ENCODE peak calls at places on chromosome 6, in five cellular contexts. A, I, D, M and F are unnamed samples.
A peak's percentile ranks its signal among the peaks of the same experiment; 100 is the strongest.

GRCh38 chr6:30960907-30961673 is 20.3 kb downstream of the MUCL3 start:
- DNase-seq in I (peak; percentile 50), M (no peak), D (peak; percentile 44), A (peak; percentile 17), F (no peak)

GRCh38 chr6:4133941-4134838 is 1.2 kb downstream of the ECI2 start:
- DNase-seq in I (peak; percentile 38), D (no peak), M (peak; percentile 26), A (peak; percentile 25), F (no peak)

GRCh38 chr6:159100011-159100788 is 55.4 kb upstream of the TAGAP start:
- DNase-seq in I (peak; percentile 17), A (no peak), M (no peak), D (no peak), F (peak; percentile 62)

GRCh38 chr6:160362556-160362955 is 14.4 kb downstream of the SLC22A3 start:
- DNase-seq in I (no peak), M (no peak), A (no peak), D (no peak), F (no peak)

GRCh38 chr6:14944593-14944992 is 301.3 kb upstream of the JARID2 start:
- DNase-seq in A (no peak), D (no peak), M (peak; percentile 27), I (peak; percentile 10), F (no peak)

GRCh38 chr6:39934060-39934757 is at the start of gene MOCS1:
- DNase-seq in A (peak; percentile 75), D (peak; percentile 78), I (peak; percentile 58), M (peak; percentile 78), F (no peak)

GRCh38 chr6:132198896-132199295 is 202.4 kb downstream of the MOXD1 start:
- DNase-seq in D (no peak), A (peak; percentile 89), I (peak; percentile 76), M (no peak), F (no peak)

GRCh38 chr6:159444073-159444472 is 249.0 kb downstream of the SOD2 start:
- DNase-seq in A (no peak), M (no peak), I (no peak), D (no peak), F (peak; percentile 8)

GRCh38 chr6:153949606-153950005 is 89.4 kb upstream of the OPRM1 start:
- DNase-seq in I (no peak), D (no peak), A (no peak), M (no peak), F (no peak)

GRCh38 chr6:99297415-99297814 is 52.1 kb downstream of the FAXC start:
- DNase-seq in D (no peak), M (no peak), I (no peak), A (no peak), F (no peak)

GRCh38 chr6:149236584-149236983 is 80.9 kb upstream of the TAB2 start:
- DNase-seq in D (no peak), I (peak; percentile 85), A (peak; percentile 57), M (no peak), F (no peak)

GRCh38 chr6:142694054-142694453 is 250.9 kb downstream of the HIVEP2 start:
- DNase-seq in I (peak; percentile 42), A (no peak), M (no peak), D (no peak), F (no peak)

GRCh38 chr6:154732538-154732823 is 735 bp upstream of the SCAF8 start:
- DNase-seq in I (no peak), A (no peak), M (peak; percentile 38), D (no peak), F (no peak)

GRCh38 chr6:42368156-42368555 is 83.6 kb downstream of the TRERF1 start:
- DNase-seq in D (no peak), A (no peak), M (no peak), I (no peak), F (no peak)

GRCh38 chr6:128335963-128336362 is 184.4 kb downstream of the PTPRK start:
- DNase-seq in A (no peak), M (no peak), D (no peak), I (peak; percentile 26), F (no peak)

GRCh38 chr6:44000164-44000842 is 126.9 kb downstream of the MRPL14 start:
- DNase-seq in A (peak; percentile 51), I (no peak), D (peak; percentile 88), M (no peak), F (no peak)

GRCh38 chr6:2579789-2580570 is 170.7 kb downstream of the MYLK4 start:
- DNase-seq in A (no peak), I (no peak), M (no peak), D (no peak), F (no peak)

GRCh38 chr6:7473805-7474329 is 67.6 kb upstream of the DSP start:
- DNase-seq in A (no peak), D (no peak), M (no peak), I (no peak), F (no peak)

GRCh38 chr6:142361765-142362540 is 60.1 kb downstream of the ADGRG6 start:
- DNase-seq in I (peak; percentile 83), M (no peak), A (peak; percentile 77), D (no peak), F (no peak)

GRCh38 chr6:107488875-107489635 is 862 bp upstream of the SOBP start:
- DNase-seq in D (no peak), I (peak; percentile 15), M (peak; percentile 28), A (peak; percentile 37), F (peak; percentile 89)

GRCh38 chr6:75317503-75318206 is 33.1 kb upstream of the TMEM30A start:
- DNase-seq in A (no peak), I (peak; percentile 75), M (no peak), D (no peak), F (no peak)

GRCh38 chr6:79421707-79422484 is 115.3 kb downstream of the LCA5 start:
- DNase-seq in I (peak; percentile 98), D (no peak), M (peak; percentile 38), A (peak; percentile 99), F (no peak)

GRCh38 chr6:16243055-16243454 is 4.7 kb downstream of the GMPR start:
- DNase-seq in D (no peak), A (peak; percentile 73), M (peak; percentile 79), I (no peak), F (no peak)

GRCh38 chr6:70725817-70726413 is 58.2 kb downstream of the SMAP1 start:
- DNase-seq in D (no peak), A (peak; percentile 36), I (peak; percentile 30), M (no peak), F (no peak)

GRCh38 chr6:7639427-7639826 is 49.4 kb downstream of the SNRNP48 start:
- DNase-seq in I (no peak), D (no peak), M (no peak), A (no peak), F (no peak)

GRCh38 chr6:93243379-93243778 is 176.0 kb downstream of the EPHA7 start:
- DNase-seq in I (no peak), A (no peak), D (no peak), M (no peak), F (no peak)

GRCh38 chr6:116883005-116883404 is 6.0 kb downstream of the RFX6 start:
- DNase-seq in A (no peak), D (no peak), M (no peak), I (no peak), F (no peak)

GRCh38 chr6:116877743-116878142 is 701 bp downstream of the RFX6 start:
- DNase-seq in M (no peak), I (no peak), D (no peak), A (no peak), F (no peak)

GRCh38 chr6:116876635-116877611 is at the start of gene RFX6:
- DNase-seq in M (peak; percentile 18), I (no peak), D (no peak), A (no peak), F (no peak)

GRCh38 chr6:116884530-116884929 is 7.5 kb downstream of the RFX6 start:
- DNase-seq in D (no peak), M (no peak), A (no peak), I (no peak), F (no peak)

GRCh38 chr6:116881236-116881635 is 4.2 kb downstream of the RFX6 start:
- DNase-seq in M (no peak), D (no peak), I (peak; percentile 26), A (peak; percentile 21), F (no peak)
- TF ChIP-seq CTCF in M (no peak), D (no peak), I (peak; percentile 28), A (no peak), F (no peak)

GRCh38 chr6:55282145-55282544 is 45.1 kb upstream of the GFRAL start:
- DNase-seq in M (no peak), I (peak; percentile 13), A (no peak), D (no peak), F (no peak)

GRCh38 chr6:55276745-55277627 is 50.3 kb upstream of the GFRAL start:
- DNase-seq in A (peak; percentile 88), M (peak; percentile 39), I (peak; percentile 90), D (no peak), F (no peak)

GRCh38 chr6:55281215-55281614 is 46.1 kb upstream of the GFRAL start:
- DNase-seq in M (no peak), I (no peak), A (no peak), D (no peak), F (no peak)

DNA sequence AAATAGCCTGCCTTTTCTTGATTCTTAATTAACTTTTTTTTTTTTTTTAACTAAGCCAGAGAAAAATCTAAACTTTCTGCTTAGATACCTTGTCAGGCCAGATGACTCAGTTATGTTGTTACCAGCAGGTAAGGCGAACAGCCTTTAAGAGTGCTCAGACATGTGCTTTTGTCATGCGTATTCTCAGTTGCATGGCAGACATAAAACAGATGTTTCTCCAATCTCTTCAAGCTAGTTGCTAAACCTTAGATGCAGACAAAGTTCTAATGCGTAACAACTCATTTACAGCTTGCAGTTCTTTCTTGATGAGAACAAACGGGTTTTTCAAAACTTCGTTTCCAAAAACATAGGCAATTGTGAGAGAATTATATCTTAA is 49.7 kb upstream of the GFRAL start:
- DNase-seq in M (no peak), I (no peak), D (no peak), A (no peak), F (no peak)
- TF ChIP-seq CTCF in M (no peak), I (no peak), D (no peak), A (no peak), F (no peak)

GRCh38 chr6:27847706-27848105 is 64.5 kb downstream of the OR2B2 start:
- DNase-seq in D (no peak), M (no peak), I (no peak), A (no peak), F (no peak)

GRCh38 chr6:27854421-27854820 is 57.8 kb downstream of the OR2B2 start:
- DNase-seq in M (no peak), D (no peak), A (no peak), I (no peak), F (no peak)

GRCh38 chr6:27851440-27851839 is 60.8 kb downstream of the OR2B2 start:
- DNase-seq in D (no peak), A (no peak), M (no peak), I (no peak), F (no peak)
- TF ChIP-seq CTCF in D (no peak), A (no peak), M (no peak), I (no peak), F (no peak)

DNA sequence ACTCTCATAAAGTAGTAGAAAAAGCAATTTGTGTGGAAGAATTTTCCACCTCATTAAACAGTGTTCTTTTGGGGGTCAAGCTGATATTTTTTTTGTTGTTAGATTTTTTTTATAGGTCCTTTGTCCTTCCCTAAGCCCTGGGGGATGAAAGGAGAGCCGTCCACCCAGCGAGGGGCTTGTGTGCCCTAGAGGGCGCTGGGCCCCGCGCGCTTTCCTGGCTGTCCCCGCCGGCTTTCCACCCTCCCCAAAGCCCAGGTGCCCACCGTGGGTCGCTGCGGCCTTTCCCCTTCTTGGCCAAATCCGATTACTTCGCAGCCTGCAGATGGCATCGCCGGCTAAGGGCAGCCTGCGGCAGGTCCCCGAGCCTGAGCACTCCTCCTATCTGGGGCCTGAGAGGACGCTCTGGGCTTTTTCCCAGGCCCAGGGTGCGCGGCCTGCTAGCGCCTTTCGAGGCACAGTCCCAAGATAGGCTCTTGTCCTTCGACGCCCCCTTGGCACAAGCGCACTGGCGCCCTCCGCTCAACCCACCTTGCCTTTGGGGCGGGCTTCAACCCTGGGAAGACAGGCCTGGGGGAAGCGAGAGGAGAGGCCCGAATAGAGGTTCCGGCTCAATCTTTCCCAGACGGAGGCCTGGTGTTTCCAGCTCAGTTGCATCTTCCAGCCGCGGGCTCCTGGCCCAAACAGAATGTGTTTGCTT is 33.6 kb downstream of the TFAP2A start:
- DNase-seq in I (no peak), D (no peak), M (no peak), A (no peak), F (no peak)
- TF ChIP-seq CTCF in I (no peak), D (no peak), M (no peak), A (no peak), F (no peak)